ENCODE peak calls at places on chromosomes 4 and X, in seven cellular contexts. N, X, I, W, H, C and M are unnamed samples.

GRCh38 chr4:24559889-24560288 is 24.5 kb downstream of the DHX15 start:
- DNase-seq in N (peak), X (no peak), I (no peak), W (no peak), H (no peak), C (no peak), M (no peak)

GRCh38 chr4:2408401-2408958 is 10.0 kb downstream of the ZFYVE28 start:
- DNase-seq in N (peak), X (no peak), I (no peak), W (peak), H (peak), C (no peak), M (peak)

GRCh38 chr4:1010522-1011021 is 854 bp upstream of the FGFRL1 start:
- DNase-seq in N (peak), X (peak), I (peak), W (peak), H (peak), C (peak), M (peak)

GRCh38 chr4:13815231-13815630 is 187.7 kb upstream of the BOD1L1 start:
- DNase-seq in N (no peak), X (no peak), I (no peak), W (no peak), H (no peak), C (no peak), M (no peak)

GRCh38 chr4:164926301-164926700 is 49.3 kb downstream of the APELA start:
- DNase-seq in N (no peak), X (peak), I (no peak), W (peak), H (no peak), C (no peak), M (peak)

GRCh38 chrX:119654112-119654531 is 38.8 kb downstream of the SEPTIN6 start:
- DNase-seq in N (peak), X (peak), I (peak), W (no peak), H (no peak), C (no peak), M (no peak)

GRCh38 chr4:167787231-167787630 is 305.1 kb upstream of the ANXA10 start:
- DNase-seq in N (peak), X (no peak), I (no peak), W (no peak), H (no peak), C (no peak), M (no peak)

GRCh38 chrX:70554081-70554480 is 109.4 kb downstream of the DLG3 start:
- DNase-seq in N (peak), X (peak), I (no peak), W (peak), H (no peak), C (no peak), M (peak)

GRCh38 chrX:24659106-24659505 is 12.0 kb upstream of the PCYT1B start:
- DNase-seq in N (no peak), X (no peak), I (no peak), W (no peak), H (no peak), C (no peak), M (no peak)

GRCh38 chrX:74162199-74162598 is 141.8 kb upstream of the ZCCHC13 start:
- DNase-seq in N (no peak), X (no peak), I (no peak), W (no peak), H (no peak), C (no peak), M (no peak)

GRCh38 chr4:13944095-13944501 is 316.6 kb upstream of the BOD1L1 start:
- DNase-seq in N (no peak), X (no peak), I (no peak), W (no peak), H (no peak), C (no peak), M (peak)

GRCh38 chr4:171022698-171023378 is 790.4 kb upstream of the GALNTL6 start:
- DNase-seq in N (no peak), X (no peak), I (no peak), W (no peak), H (no peak), C (no peak), M (no peak)

GRCh38 chrX:8743126-8743732 is 11.3 kb upstream of the ANOS1 start:
- DNase-seq in N (peak), X (peak), I (peak), W (peak), H (peak), C (peak), M (peak)

GRCh38 chrX:9356846-9357245 is 108.0 kb upstream of the TBL1X start:
- DNase-seq in N (no peak), X (peak), I (no peak), W (peak), H (no peak), C (no peak), M (no peak)